ENCODE peak calls at places on chromosomes 4 and X, in eight cellular contexts. O, J, X, S, I, E, V and N are unnamed samples. For H3K4me1, the result is how much of the 10 kb centered on the place peaks cover.

GRCh38 chr4:151099976-151100417 is 569 bp downstream of the RPS3A start:
- DNase-seq in O (no peak), J (peak), X (peak), S (no peak), I (no peak), E (no peak), V (no peak), N (no peak)

GRCh38 chrX:134894373-134894895 is 96.4 kb upstream of the SMIM10 start:
- DNase-seq in O (no peak), J (no peak), X (no peak), S (no peak), I (no peak), E (no peak), V (no peak), N (no peak)

GRCh38 chr4:125316391-125316780 is 1.6 kb downstream of the FAT4 start:
- DNase-seq in O (peak), J (peak), X (no peak), S (peak), I (no peak), E (peak), V (peak), N (peak)

GRCh38 chr4:28369504-28369903 is 1508.9 kb downstream of the STIM2 start:
- DNase-seq in O (no peak), J (no peak), X (peak), S (no peak), I (no peak), E (no peak), V (no peak), N (no peak)

GRCh38 chrX:81377329-81377728 is 175.4 kb downstream of the SH3BGRL start:
- DNase-seq in O (peak), J (no peak), X (peak), S (no peak), I (no peak), E (no peak), V (no peak), N (no peak)

GRCh38 chrX:26788402-26788998 is 572.5 kb downstream of the MAGEB5 start:
- DNase-seq in O (no peak), J (no peak), X (no peak), S (no peak), I (no peak), E (no peak), V (no peak), N (no peak)

GRCh38 chr4:139704915-139705485 is 39.4 kb downstream of the MGST2 start:
- DNase-seq in O (peak), J (no peak), X (no peak), S (no peak), I (no peak), E (no peak), V (no peak), N (no peak)

GRCh38 chrX:51742586-51742985 is 656 bp upstream of the GSPT2 start:
- DNase-seq in O (no peak), J (no peak), X (no peak), S (no peak), I (no peak), E (no peak), V (no peak), N (no peak)

GRCh38 chr4:169279111-169279510 is 8.4 kb upstream of the SH3RF1 start:
- DNase-seq in O (no peak), J (no peak), X (no peak), S (no peak), I (no peak), E (no peak), V (no peak), N (no peak)

GRCh38 chr4:175504316-175504715 is 307.7 kb downstream of the GPM6A start:
- DNase-seq in O (no peak), J (no peak), X (no peak), S (no peak), I (no peak), E (no peak), V (no peak), N (no peak)

GRCh38 chr4:164956766-164957643 is 20.5 kb downstream of the TRIM61 start:
- DNase-seq in O (peak), J (peak), X (peak), S (peak), I (peak), E (no peak), V (peak), N (peak)

GRCh38 chr4:188403272-188403671 is 264.0 kb downstream of the TRIML1 start:
- DNase-seq in O (no peak), J (no peak), X (peak), S (no peak), I (no peak), E (no peak), V (no peak), N (no peak)

GRCh38 chr4:21593268-21594002 is 355.1 kb downstream of the KCNIP4 start:
- DNase-seq in O (no peak), J (no peak), X (no peak), S (no peak), I (no peak), E (no peak), V (no peak), N (peak)

GRCh38 chr4:117137143-117137542 is 51.8 kb upstream of the TRAM1L1 start:
- DNase-seq in O (no peak), J (no peak), X (peak), S (no peak), I (no peak), E (no peak), V (no peak), N (no peak)

GRCh38 chr4:184310881-184311709 is 93.4 kb upstream of the ENPP6 start:
- DNase-seq in O (no peak), J (no peak), X (no peak), S (peak), I (no peak), E (peak), V (peak), N (no peak)

GRCh38 chrX:63561425-63561824 is 210.3 kb upstream of the SPIN4 start:
- DNase-seq in O (no peak), J (no peak), X (no peak), S (no peak), I (no peak), E (no peak), V (no peak), N (no peak)

GRCh38 chr4:26459054-26459755 is 31.1 kb downstream of the CCKAR start:
- DNase-seq in O (peak), J (no peak), X (peak), S (no peak), I (no peak), E (no peak), V (no peak), N (no peak)

GRCh38 chrX:9614016-9614415 is 149.2 kb downstream of the TBL1X start:
- DNase-seq in O (no peak), J (no peak), X (no peak), S (no peak), I (no peak), E (no peak), V (no peak), N (no peak)

GRCh38 chr4:107283587-107284559 is 247.8 kb upstream of the DKK2 start:
- DNase-seq in O (no peak), J (no peak), X (peak), S (no peak), I (no peak), E (no peak), V (no peak), N (no peak)

GRCh38 chrX:82973641-82974040 is 534.4 kb upstream of the POU3F4 start:
- DNase-seq in O (no peak), J (no peak), X (no peak), S (no peak), I (no peak), E (no peak), V (no peak), N (no peak)

GRCh38 chr4:118682928-118683327 is 2.3 kb upstream of the METTL14 start:
- DNase-seq in O (peak), J (no peak), X (peak), S (no peak), I (no peak), E (no peak), V (no peak), N (no peak)

GRCh38 chr4:170008376-170008775 is 17.8 kb downstream of the MFAP3L start:
- DNase-seq in O (peak), J (no peak), X (peak), S (no peak), I (no peak), E (no peak), V (no peak), N (no peak)

GRCh38 chrX:134603806-134604700 is 54.2 kb downstream of the PLAC1 start:
- DNase-seq in O (peak), J (peak), X (peak), S (peak), I (no peak), E (no peak), V (no peak), N (no peak)

GRCh38 chrX:123807825-123808416 is 51.9 kb upstream of the XIAP start:
- DNase-seq in O (no peak), J (no peak), X (no peak), S (no peak), I (no peak), E (no peak), V (no peak), N (no peak)

GRCh38 chr4:84237008-84237407 is 262.1 kb downstream of the NKX6-1 start:
- DNase-seq in O (no peak), J (no peak), X (peak), S (no peak), I (no peak), E (no peak), V (no peak), N (no peak)

GRCh38 chr4:149897784-149898183 is 82.1 kb upstream of the IQCM start:
- DNase-seq in O (no peak), J (no peak), X (peak), S (no peak), I (no peak), E (no peak), V (no peak), N (no peak)

GRCh38 chr4:82706349-82707000 is 92.1 kb downstream of the SCD5 start:
- DNase-seq in O (no peak), J (no peak), X (peak), S (no peak), I (no peak), E (no peak), V (peak), N (no peak)

GRCh38 chr4:6720202-6720699 is 4.3 kb downstream of the BLOC1S4 start:
- DNase-seq in O (peak), J (peak), X (peak), S (peak), I (no peak), E (peak), V (peak), N (peak)

GRCh38 chrX:118520858-118521206 is 25.2 kb downstream of the DOCK11 start:
- DNase-seq in O (no peak), J (no peak), X (no peak), S (no peak), I (no peak), E (no peak), V (no peak), N (no peak)

GRCh38 chr4:825063-825968 is 613 bp downstream of the CPLX1 start:
- DNase-seq in O (no peak), J (no peak), X (no peak), S (peak), I (no peak), E (no peak), V (peak), N (peak)

GRCh38 chr4:112765317-112765989 is 128.5 kb downstream of the LARP7 start:
- DNase-seq in O (no peak), J (no peak), X (no peak), S (no peak), I (no peak), E (no peak), V (no peak), N (no peak)

GRCh38 chrX:21666252-21666651 is 8.1 kb upstream of the KLHL34 start:
- DNase-seq in O (no peak), J (no peak), X (no peak), S (no peak), I (no peak), E (no peak), V (no peak), N (no peak)

GRCh38 chr4:48074657-48075056 is 58.1 kb downstream of the NIPAL1 start:
- DNase-seq in O (no peak), J (no peak), X (no peak), S (no peak), I (no peak), E (no peak), V (no peak), N (no peak)

GRCh38 chrX:22999696-23000223 is at the start of gene DDX53:
- DNase-seq in O (no peak), J (no peak), X (no peak), S (no peak), I (no peak), E (no peak), V (peak), N (no peak)

GRCh38 chr4:3389879-3390840 is 51.6 kb upstream of the HGFAC start:
- DNase-seq in O (no peak), J (no peak), X (no peak), S (no peak), I (no peak), E (no peak), V (no peak), N (no peak)

GRCh38 chr4:24657768-24658617 is 73.6 kb upstream of the DHX15 start:
- DNase-seq in O (peak), J (no peak), X (peak), S (no peak), I (no peak), E (peak), V (peak), N (peak)

GRCh38 chr4:156169861-156170260 is 216.2 kb upstream of the CTSO start:
- DNase-seq in O (no peak), J (no peak), X (no peak), S (no peak), I (no peak), E (no peak), V (no peak), N (no peak)

GRCh38 chrX:75781618-75782017 is 3.4 kb downstream of the MAGEE2 start:
- DNase-seq in O (no peak), J (no peak), X (no peak), S (no peak), I (no peak), E (no peak), V (peak), N (no peak)

GRCh38 chr4:1290165-1290977 is 680 bp downstream of the MAEA start:
- DNase-seq in O (no peak), J (no peak), X (peak), S (no peak), I (no peak), E (no peak), V (peak), N (no peak)

GRCh38 chrX:119757979-119758681 is at the start of gene SOWAHD:
- DNase-seq in O (no peak), J (no peak), X (peak), S (peak), I (no peak), E (no peak), V (peak), N (peak)

DNA sequence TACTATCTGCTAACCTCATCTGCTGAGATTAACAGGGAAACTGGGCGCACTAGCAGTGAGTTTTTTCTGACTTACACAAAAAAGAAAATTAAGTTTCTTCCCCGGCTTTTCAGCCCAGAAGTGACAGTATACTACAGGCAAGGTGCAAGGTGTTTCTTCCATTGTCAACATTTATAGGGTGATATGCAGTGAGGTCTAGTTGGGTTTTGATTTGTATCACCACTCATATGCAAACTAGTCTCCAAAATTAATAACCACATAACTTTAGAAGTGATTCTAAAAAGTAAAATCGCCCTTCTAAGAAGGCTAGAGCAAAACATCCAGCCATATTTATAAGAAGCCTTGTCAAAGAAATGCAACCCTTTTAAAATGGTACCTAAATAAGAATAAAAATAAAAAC is 640.1 kb downstream of the ARAP2 start:
- DNase-seq in O (no peak), J (no peak), X (no peak), S (no peak), I (no peak), E (no peak), V (no peak), N (no peak)
- H3K4me3 ChIP-seq in O (no peak), J (no peak), X (no peak), S (no peak), I (no peak), E (no peak), V (no peak), N (no peak)

GRCh38 chrX:7568597-7568996 is 274.4 kb upstream of the VCX start:
- DNase-seq in O (no peak), J (no peak), X (no peak), S (no peak), I (no peak), E (no peak), V (no peak), N (no peak)
- TF ChIP-seq CTCF in O (no peak), J (no peak), X (no peak), S (no peak), I (no peak), E (no peak), V (no peak), N (no peak)

DNA sequence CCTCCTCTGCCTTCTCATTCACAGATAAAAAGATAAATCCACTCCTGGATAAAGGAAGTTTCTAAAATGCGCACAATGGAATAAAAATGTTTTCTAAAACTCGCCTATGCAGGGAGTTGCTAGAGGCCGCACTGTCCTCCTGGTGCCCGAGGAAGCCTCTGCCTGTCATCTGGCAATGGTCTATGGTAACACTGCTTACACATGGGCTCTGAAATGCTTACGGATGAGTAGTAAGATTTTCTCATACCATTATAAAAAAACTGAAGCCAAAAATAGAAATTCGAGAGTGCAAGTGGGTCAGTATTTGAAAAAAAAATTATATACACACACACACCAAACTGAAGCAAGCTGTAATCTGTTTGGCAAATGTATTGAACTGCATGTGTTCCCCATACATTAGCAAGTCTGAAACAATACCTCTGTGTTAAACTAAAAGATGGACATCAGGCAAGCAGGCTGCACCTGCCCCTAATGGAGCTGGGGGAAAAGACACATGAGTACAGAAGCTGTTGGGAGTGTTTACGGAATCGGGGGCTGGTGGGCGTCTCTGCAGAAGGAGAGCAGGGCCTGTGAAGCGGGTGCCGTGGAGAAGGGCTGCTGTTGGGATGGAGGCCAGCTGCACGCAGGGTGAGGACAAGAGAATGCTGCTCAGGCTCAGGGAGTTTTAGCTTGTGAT is 103.3 kb upstream of the FAT1 start:
- DNase-seq in O (no peak), J (no peak), X (no peak), S (no peak), I (no peak), E (no peak), V (no peak), N (no peak)
- H3K4me1 ChIP-seq in O (under half), J (under half), X (under half), S (under half), I (under half), E (under half), V (under half), N (under half)

GRCh38 chr4:15754323-15754722 is 23.8 kb upstream of the CD38 start:
- DNase-seq in O (no peak), J (no peak), X (no peak), S (no peak), I (no peak), E (no peak), V (no peak), N (no peak)

GRCh38 chr4:15757084-15757483 is 21.0 kb upstream of the CD38 start:
- DNase-seq in O (no peak), J (no peak), X (no peak), S (no peak), I (no peak), E (no peak), V (no peak), N (no peak)

GRCh38 chr4:15756361-15756861 is 21.7 kb upstream of the CD38 start:
- DNase-seq in O (no peak), J (no peak), X (peak), S (no peak), I (no peak), E (no peak), V (no peak), N (no peak)

GRCh38 chr4:15755321-15755750 is 22.8 kb upstream of the CD38 start:
- DNase-seq in O (no peak), J (no peak), X (peak), S (no peak), I (no peak), E (no peak), V (no peak), N (no peak)

GRCh38 chr4:15755781-15756180 is 22.3 kb upstream of the CD38 start:
- DNase-seq in O (no peak), J (no peak), X (no peak), S (no peak), I (no peak), E (no peak), V (no peak), N (no peak)
- H3K4me3 ChIP-seq in O (no peak), J (no peak), X (no peak), S (no peak), I (no peak), E (no peak), V (no peak), N (no peak)

DNA sequence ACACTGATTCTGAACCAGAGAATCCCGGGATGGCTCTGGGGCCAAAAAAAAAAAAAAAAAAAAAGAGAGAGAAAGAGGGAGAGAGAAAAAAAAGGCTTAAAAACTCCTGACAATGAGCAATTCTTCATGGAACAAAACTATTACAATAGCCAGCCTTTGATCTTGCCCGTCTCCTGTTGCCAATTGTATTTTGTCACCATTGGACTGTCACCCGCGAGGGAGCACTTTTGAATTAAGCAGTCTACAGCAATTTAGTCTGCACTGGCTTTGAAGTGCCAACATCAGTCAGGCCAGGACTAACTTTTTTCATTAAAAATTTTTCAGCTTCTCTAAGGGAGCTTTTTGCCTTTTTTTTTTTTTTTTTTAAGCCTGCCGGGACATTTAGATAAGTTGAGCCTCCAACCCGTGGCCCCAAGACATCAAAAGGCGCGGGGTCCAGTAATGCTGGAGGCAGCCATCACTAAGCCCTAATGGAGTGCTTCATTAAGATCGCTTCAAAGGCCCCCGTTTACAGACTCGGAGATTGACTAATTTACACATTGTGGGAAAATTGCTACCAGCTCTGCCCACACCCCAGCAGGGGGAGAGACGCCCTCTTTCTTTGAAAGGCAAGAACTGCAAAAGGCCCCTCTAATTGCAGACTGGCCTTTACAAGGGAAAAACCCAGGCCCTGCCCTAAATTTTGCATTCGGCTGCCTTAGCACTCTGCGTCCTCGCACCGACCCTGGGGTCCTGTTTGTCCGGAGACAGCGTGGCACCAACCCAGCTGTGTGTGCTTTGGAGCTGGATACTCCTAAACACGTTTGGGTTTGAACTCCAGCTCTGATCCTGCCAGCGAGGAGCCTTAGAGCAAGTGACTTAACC is 98.1 kb upstream of the MSX1 start:
- DNase-seq in O (no peak), J (no peak), X (no peak), S (no peak), I (no peak), E (no peak), V (no peak), N (no peak)
- TF ChIP-seq CTCF in O (no peak), J (no peak), X (no peak), S (no peak), I (no peak), E (no peak), V (no peak), N (no peak)

DNA sequence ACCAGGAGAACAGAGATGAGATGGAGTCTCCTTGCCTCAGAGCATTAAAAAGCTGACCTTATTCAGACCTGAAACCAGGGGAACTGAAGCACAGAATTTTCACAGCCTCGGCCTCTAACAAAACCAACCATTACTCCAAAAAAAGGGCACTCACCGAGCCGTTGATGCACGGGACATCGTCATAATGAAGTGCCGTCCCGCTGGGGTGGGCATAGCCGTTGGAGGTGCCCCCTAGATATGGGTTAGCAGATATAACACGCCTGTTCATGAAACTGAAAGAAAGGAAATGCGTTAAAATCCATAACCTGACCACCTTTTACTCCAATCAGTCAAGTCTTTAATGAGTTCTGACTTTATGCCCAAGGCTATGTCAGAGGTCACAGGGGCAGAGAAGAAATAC is 153.6 kb downstream of the AFAP1 start:
- DNase-seq in O (no peak), J (no peak), X (no peak), S (no peak), I (no peak), E (no peak), V (no peak), N (no peak)
- H3K4me1 ChIP-seq in O (under half), J (under half), X (under half), S (under half), I (under half), E (under half), V (under half), N (under half)